ENCODE peak calls at places on chromosome 15, in nine cellular contexts. One of them, this sample, is unnamed.
A peak's percentile ranks its signal among the peaks of the same experiment; 100 is the strongest.

GRCh38 chr15:31271706-31272557 is 54.7 kb upstream of the KLF13 start:
- DNase-seq in RWPE2: peak; percentile 60
- DNase-seq in AG10803: no peak
- DNase-seq in nephron progenitor cell: no peak
- DNase-seq in uterus: no peak
- DNase-seq in right atrium auricular region: peak; percentile 42
- DNase-seq in psoas muscle: no peak
- DNase-seq in cardiac fibroblast: no peak
- DNase-seq in B cell: no peak
- DNase-seq in this sample: no peak

GRCh38 chr15:60584355-60585023 is 105.5 kb upstream of the ICE2 start:
- DNase-seq in right atrium auricular region: no peak
- DNase-seq in cardiac fibroblast: peak; percentile 39
- DNase-seq in B cell: no peak
- DNase-seq in psoas muscle: no peak
- DNase-seq in uterus: no peak
- DNase-seq in RWPE2: no peak
- DNase-seq in AG10803: no peak
- DNase-seq in nephron progenitor cell: no peak
- DNase-seq in this sample: no peak

GRCh38 chr15:70437882-70438331 is 325.5 kb downstream of the UACA start:
- DNase-seq in psoas muscle: no peak
- DNase-seq in RWPE2: peak; percentile 89
- DNase-seq in B cell: no peak
- DNase-seq in uterus: no peak
- DNase-seq in nephron progenitor cell: no peak
- DNase-seq in AG10803: peak; percentile 5
- DNase-seq in cardiac fibroblast: no peak
- DNase-seq in right atrium auricular region: no peak
- DNase-seq in this sample: no peak

GRCh38 chr15:25869696-25870095 is 6.6 kb upstream of the ATP10A start:
- DNase-seq in RWPE2: no peak
- DNase-seq in AG10803: no peak
- DNase-seq in cardiac fibroblast: no peak
- DNase-seq in B cell: no peak
- DNase-seq in right atrium auricular region: no peak
- DNase-seq in psoas muscle: no peak
- DNase-seq in uterus: no peak
- DNase-seq in nephron progenitor cell: no peak
- DNase-seq in this sample: no peak

GRCh38 chr15:101123222-101123910 is 128.5 kb downstream of the CHSY1 start:
- DNase-seq in uterus: no peak
- DNase-seq in psoas muscle: no peak
- DNase-seq in RWPE2: no peak
- DNase-seq in AG10803: peak; percentile 89
- DNase-seq in cardiac fibroblast: peak; percentile 53
- DNase-seq in right atrium auricular region: no peak
- DNase-seq in nephron progenitor cell: no peak
- DNase-seq in B cell: no peak
- DNase-seq in this sample: no peak

GRCh38 chr15:89810837-89811236 is 3.8 kb downstream of the ANPEP start:
- DNase-seq in nephron progenitor cell: no peak
- DNase-seq in cardiac fibroblast: no peak
- DNase-seq in RWPE2: no peak
- DNase-seq in psoas muscle: no peak
- DNase-seq in AG10803: no peak
- DNase-seq in B cell: no peak
- DNase-seq in uterus: no peak
- DNase-seq in right atrium auricular region: no peak
- DNase-seq in this sample: no peak

GRCh38 chr15:34147371-34148140 is 45.7 kb downstream of the PGBD4 start:
- DNase-seq in AG10803: peak; percentile 13
- DNase-seq in nephron progenitor cell: no peak
- DNase-seq in psoas muscle: no peak
- DNase-seq in right atrium auricular region: no peak
- DNase-seq in RWPE2: no peak
- DNase-seq in uterus: no peak
- DNase-seq in cardiac fibroblast: peak; percentile 60
- DNase-seq in B cell: no peak
- DNase-seq in this sample: no peak

GRCh38 chr15:71195242-71195641 is 80.0 kb downstream of the THSD4 start:
- DNase-seq in B cell: no peak
- DNase-seq in uterus: no peak
- DNase-seq in RWPE2: no peak
- DNase-seq in psoas muscle: no peak
- DNase-seq in AG10803: no peak
- DNase-seq in right atrium auricular region: no peak
- DNase-seq in cardiac fibroblast: peak; percentile 34
- DNase-seq in nephron progenitor cell: no peak
- DNase-seq in this sample: no peak

GRCh38 chr15:59298255-59298856 is 74.3 kb downstream of the MYO1E start:
- DNase-seq in RWPE2: peak; percentile 84
- DNase-seq in psoas muscle: no peak
- DNase-seq in nephron progenitor cell: no peak
- DNase-seq in uterus: no peak
- DNase-seq in right atrium auricular region: no peak
- DNase-seq in B cell: peak; percentile 78
- DNase-seq in AG10803: no peak
- DNase-seq in cardiac fibroblast: peak; percentile 34
- DNase-seq in this sample: no peak

GRCh38 chr15:48084759-48085420 is 35.9 kb upstream of the SLC24A5 start:
- DNase-seq in right atrium auricular region: no peak
- DNase-seq in RWPE2: no peak
- DNase-seq in nephron progenitor cell: peak; percentile 17
- DNase-seq in psoas muscle: no peak
- DNase-seq in AG10803: no peak
- DNase-seq in uterus: no peak
- DNase-seq in cardiac fibroblast: peak; percentile 44
- DNase-seq in B cell: no peak
- DNase-seq in this sample: no peak

GRCh38 chr15:101499863-101500713 is 10.6 kb upstream of the PCSK6 start:
- DNase-seq in AG10803: peak; percentile 12
- DNase-seq in uterus: no peak
- DNase-seq in nephron progenitor cell: no peak
- DNase-seq in right atrium auricular region: no peak
- DNase-seq in psoas muscle: peak; percentile 86
- DNase-seq in B cell: no peak
- DNase-seq in cardiac fibroblast: no peak
- DNase-seq in RWPE2: no peak
- DNase-seq in this sample: no peak

GRCh38 chr15:27342991-27343390 is 372.0 kb downstream of the GABRG3 start:
- DNase-seq in nephron progenitor cell: peak; percentile 33
- DNase-seq in psoas muscle: no peak
- DNase-seq in uterus: no peak
- DNase-seq in cardiac fibroblast: no peak
- DNase-seq in right atrium auricular region: no peak
- DNase-seq in RWPE2: no peak
- DNase-seq in B cell: no peak
- DNase-seq in AG10803: no peak
- DNase-seq in this sample: no peak

GRCh38 chr15:78396976-78397375 is 41.0 kb upstream of the IREB2 start:
- DNase-seq in psoas muscle: peak; percentile 52
- DNase-seq in nephron progenitor cell: no peak
- DNase-seq in RWPE2: peak; percentile 54
- DNase-seq in right atrium auricular region: no peak
- DNase-seq in uterus: no peak
- DNase-seq in AG10803: peak; percentile 81
- DNase-seq in B cell: no peak
- DNase-seq in cardiac fibroblast: peak; percentile 17
- DNase-seq in this sample: no peak

GRCh38 chr15:65032823-65033537 is 3.5 kb upstream of the MTFMT start:
- DNase-seq in nephron progenitor cell: peak; percentile 75
- DNase-seq in RWPE2: no peak
- DNase-seq in AG10803: peak; percentile 53
- DNase-seq in uterus: peak; percentile 53
- DNase-seq in right atrium auricular region: no peak
- DNase-seq in psoas muscle: peak; percentile 46
- DNase-seq in B cell: peak; percentile 71
- DNase-seq in cardiac fibroblast: peak; percentile 63
- DNase-seq in this sample: peak; percentile 49

GRCh38 chr15:36347272-36347864 is 232.1 kb upstream of the CDIN1 start:
- DNase-seq in AG10803: no peak
- DNase-seq in cardiac fibroblast: no peak
- DNase-seq in nephron progenitor cell: no peak
- DNase-seq in RWPE2: no peak
- DNase-seq in psoas muscle: no peak
- DNase-seq in right atrium auricular region: no peak
- DNase-seq in B cell: no peak
- DNase-seq in uterus: no peak
- DNase-seq in this sample: no peak

GRCh38 chr15:69992326-69992725 is 105.4 kb downstream of the TLE3 start:
- DNase-seq in cardiac fibroblast: peak; percentile 29
- DNase-seq in uterus: no peak
- DNase-seq in psoas muscle: no peak
- DNase-seq in AG10803: no peak
- DNase-seq in RWPE2: no peak
- DNase-seq in right atrium auricular region: no peak
- DNase-seq in nephron progenitor cell: no peak
- DNase-seq in B cell: no peak
- DNase-seq in this sample: no peak

GRCh38 chr15:74725845-74726773 is 781 bp upstream of the CYP1A1 start:
- DNase-seq in psoas muscle: peak; percentile 54
- DNase-seq in nephron progenitor cell: peak; percentile 81
- DNase-seq in cardiac fibroblast: no peak
- DNase-seq in uterus: peak; percentile 28
- DNase-seq in right atrium auricular region: no peak
- DNase-seq in RWPE2: no peak
- DNase-seq in AG10803: peak; percentile 6
- DNase-seq in B cell: peak; percentile 45
- DNase-seq in this sample: peak; percentile 42
- TF ChIP-seq CTCF in psoas muscle: no peak
- TF ChIP-seq CTCF in nephron progenitor cell: no peak
- TF ChIP-seq CTCF in cardiac fibroblast: no peak
- TF ChIP-seq CTCF in uterus: no peak
- TF ChIP-seq CTCF in right atrium auricular region: no peak
- TF ChIP-seq CTCF in RWPE2: peak; percentile 32
- TF ChIP-seq CTCF in AG10803: no peak
- TF ChIP-seq CTCF in B cell: peak; percentile 16
- TF ChIP-seq CTCF in this sample: peak; percentile 27

GRCh38 chr15:43360821-43361220 is 10.0 kb downstream of the ZSCAN29 start:
- DNase-seq in AG10803: no peak
- DNase-seq in cardiac fibroblast: no peak
- DNase-seq in uterus: no peak
- DNase-seq in right atrium auricular region: no peak
- DNase-seq in nephron progenitor cell: no peak
- DNase-seq in psoas muscle: no peak
- DNase-seq in RWPE2: no peak
- DNase-seq in B cell: no peak
- DNase-seq in this sample: no peak
- TF ChIP-seq CTCF in AG10803: no peak
- TF ChIP-seq CTCF in cardiac fibroblast: no peak
- TF ChIP-seq CTCF in uterus: no peak
- TF ChIP-seq CTCF in right atrium auricular region: no peak
- TF ChIP-seq CTCF in nephron progenitor cell: no peak
- TF ChIP-seq CTCF in psoas muscle: no peak
- TF ChIP-seq CTCF in RWPE2: no peak
- TF ChIP-seq CTCF in B cell: no peak
- TF ChIP-seq CTCF in this sample: no peak

GRCh38 chr15:62392411-62392810 is 227.3 kb upstream of the C2CD4B start:
- DNase-seq in AG10803: peak; percentile 61
- DNase-seq in right atrium auricular region: peak; percentile 61
- DNase-seq in psoas muscle: peak; percentile 31
- DNase-seq in B cell: no peak
- DNase-seq in uterus: no peak
- DNase-seq in nephron progenitor cell: peak; percentile 22
- DNase-seq in RWPE2: no peak
- DNase-seq in cardiac fibroblast: peak; percentile 35
- DNase-seq in this sample: no peak

GRCh38 chr15:62390793-62391543 is 225.9 kb upstream of the C2CD4B start:
- DNase-seq in psoas muscle: peak; percentile 50
- DNase-seq in RWPE2: peak; percentile 80
- DNase-seq in AG10803: peak; percentile 34
- DNase-seq in nephron progenitor cell: peak; percentile 61
- DNase-seq in right atrium auricular region: peak; percentile 60
- DNase-seq in uterus: peak; percentile 41
- DNase-seq in cardiac fibroblast: peak; percentile 60
- DNase-seq in B cell: peak; percentile 23
- DNase-seq in this sample: peak; percentile 37

GRCh38 chr15:62393196-62393595 is 228.1 kb upstream of the C2CD4B start:
- DNase-seq in right atrium auricular region: no peak
- DNase-seq in B cell: no peak
- DNase-seq in RWPE2: no peak
- DNase-seq in nephron progenitor cell: no peak
- DNase-seq in AG10803: no peak
- DNase-seq in cardiac fibroblast: peak; percentile 53
- DNase-seq in psoas muscle: no peak
- DNase-seq in uterus: no peak
- DNase-seq in this sample: no peak

GRCh38 chr15:62389887-62390792 is 225.1 kb upstream of the C2CD4B start:
- DNase-seq in cardiac fibroblast: peak; percentile 76
- DNase-seq in nephron progenitor cell: peak; percentile 79
- DNase-seq in psoas muscle: peak; percentile 79
- DNase-seq in AG10803: peak; percentile 73
- DNase-seq in RWPE2: peak; percentile 75
- DNase-seq in uterus: peak; percentile 71
- DNase-seq in B cell: peak; percentile 75
- DNase-seq in right atrium auricular region: no peak
- DNase-seq in this sample: peak; percentile 55

GRCh38 chr15:62391565-62392262 is 226.6 kb upstream of the C2CD4B start:
- DNase-seq in cardiac fibroblast: peak; percentile 60
- DNase-seq in uterus: peak; percentile 58
- DNase-seq in B cell: peak; percentile 39
- DNase-seq in right atrium auricular region: no peak
- DNase-seq in AG10803: peak; percentile 63
- DNase-seq in RWPE2: no peak
- DNase-seq in psoas muscle: peak; percentile 72
- DNase-seq in nephron progenitor cell: peak; percentile 65
- DNase-seq in this sample: peak; percentile 35
- TF ChIP-seq CTCF in cardiac fibroblast: no peak
- TF ChIP-seq CTCF in uterus: peak; percentile 55
- TF ChIP-seq CTCF in B cell: no peak
- TF ChIP-seq CTCF in right atrium auricular region: peak; percentile 31
- TF ChIP-seq CTCF in AG10803: peak; percentile 50
- TF ChIP-seq CTCF in RWPE2: peak; percentile 62
- TF ChIP-seq CTCF in psoas muscle: peak; percentile 57
- TF ChIP-seq CTCF in nephron progenitor cell: no peak
- TF ChIP-seq CTCF in this sample: peak; percentile 35

DNA sequence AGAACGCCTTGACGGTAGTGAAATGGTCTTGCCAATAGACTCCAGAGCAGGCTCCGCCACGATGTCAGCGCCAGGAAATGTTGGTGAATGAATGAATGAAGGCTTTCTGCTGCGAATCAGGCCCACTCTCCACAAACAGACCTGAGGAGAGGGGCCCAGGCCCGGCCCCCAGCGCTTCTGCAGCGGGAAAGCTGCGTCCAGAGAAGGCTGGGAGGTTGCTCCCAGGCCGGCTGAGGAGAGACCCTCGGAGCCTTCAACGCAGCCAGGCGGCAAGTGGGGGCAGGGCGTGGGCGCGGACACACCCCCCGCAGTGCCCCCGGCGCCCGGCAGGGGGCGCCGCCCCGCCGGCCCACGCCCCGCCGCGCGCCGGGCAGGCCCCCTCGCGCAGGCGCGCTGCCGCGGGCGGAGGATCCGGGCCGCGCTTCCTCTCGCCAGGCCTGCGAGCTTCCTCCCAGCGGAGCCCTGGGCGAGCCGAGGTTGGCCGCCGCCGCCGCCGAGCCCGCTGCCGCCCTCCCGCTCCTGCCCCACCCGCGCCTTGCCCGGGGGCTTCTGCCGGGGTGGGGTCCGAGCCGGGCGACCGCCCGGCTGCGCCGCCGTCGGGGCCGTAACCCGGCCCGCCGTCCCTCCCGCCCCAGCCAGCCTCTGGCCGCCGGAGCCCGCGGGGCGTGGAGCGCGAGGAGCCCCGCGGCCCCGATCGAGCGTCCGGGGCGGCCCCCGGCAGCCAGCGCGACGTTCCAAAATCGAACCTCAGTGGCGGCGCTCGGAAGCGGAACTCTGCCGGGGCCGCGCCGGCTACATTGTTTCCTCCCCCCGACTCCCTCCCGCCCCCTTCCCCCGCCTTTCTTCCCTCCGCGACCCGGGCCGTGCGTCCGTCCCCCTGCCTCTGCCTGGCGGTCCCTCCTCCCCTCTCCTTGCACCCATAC is at the start of gene CSK:
- DNase-seq in uterus: peak; percentile 80
- DNase-seq in AG10803: peak; percentile 58
- DNase-seq in right atrium auricular region: no peak
- DNase-seq in cardiac fibroblast: peak; percentile 52
- DNase-seq in psoas muscle: peak; percentile 82
- DNase-seq in B cell: peak; percentile 92
- DNase-seq in RWPE2: peak; percentile 70
- DNase-seq in nephron progenitor cell: peak; percentile 84
- DNase-seq in this sample: peak; percentile 69
- TF ChIP-seq CTCF in uterus: peak; percentile 65
- TF ChIP-seq CTCF in AG10803: no peak
- TF ChIP-seq CTCF in right atrium auricular region: peak; percentile 57
- TF ChIP-seq CTCF in cardiac fibroblast: peak; percentile 44
- TF ChIP-seq CTCF in psoas muscle: peak; percentile 85
- TF ChIP-seq CTCF in B cell: peak; percentile 59
- TF ChIP-seq CTCF in RWPE2: peak; percentile 100
- TF ChIP-seq CTCF in nephron progenitor cell: peak; percentile 33
- TF ChIP-seq CTCF in this sample: peak; percentile 63